ENCODE peak calls at places on chromosomes 12 and 14, in seven cellular contexts. J, T, W, H, O, G and E are unnamed samples.

GRCh38 chr12:31599053-31599452 is 8.1 kb upstream of the DENND5B start:
- DNase-seq in H (no peak), J (no peak), T (peak; percentile 73), W (no peak), O (no peak), G (no peak), E (no peak)

GRCh38 chr12:34346372-34347034 is 324.2 kb downstream of the ALG10 start:
- DNase-seq in G (no peak), W (no peak), H (no peak), T (no peak), J (no peak), O (no peak), E (no peak)

GRCh38 chr12:70590051-70590450 is 47.2 kb downstream of the PTPRB start:
- DNase-seq in H (peak; percentile 71), O (peak; percentile 5), T (peak; percentile 55), J (peak; percentile 55), W (peak; percentile 79), G (peak; percentile 28), E (peak; percentile 73)

GRCh38 chr12:12039897-12040296 is 30.8 kb upstream of the BCL2L14 start:
- DNase-seq in W (no peak), J (no peak), H (no peak), G (no peak), T (no peak), O (no peak), E (no peak)

GRCh38 chr12:97275261-97276197 is 187.1 kb upstream of the RMST start:
- DNase-seq in H (no peak), G (no peak), W (no peak), O (no peak), T (no peak), J (no peak), E (no peak)

GRCh38 chr12:27818421-27818918 is 38.4 kb upstream of the MANSC4 start:
- DNase-seq in W (no peak), O (no peak), J (no peak), G (no peak), T (no peak), H (no peak), E (no peak)

GRCh38 chr14:55733609-55734008 is 153.6 kb downstream of the KTN1 start:
- DNase-seq in J (no peak), W (no peak), H (no peak), G (no peak), T (no peak), O (no peak), E (no peak)

GRCh38 chr14:73467377-73467776 is 9.0 kb upstream of the NUMB start:
- DNase-seq in T (no peak), H (no peak), G (no peak), W (no peak), O (no peak), J (no peak), E (no peak)

GRCh38 chr14:105315211-105315721 is 718 bp downstream of the PACS2 start:
- DNase-seq in J (peak; percentile 47), W (no peak), G (peak; percentile 32), T (no peak), O (peak; percentile 50), H (peak; percentile 45), E (peak; percentile 27)

GRCh38 chr14:25516838-25517237 is 466.9 kb upstream of the STXBP6 start:
- DNase-seq in T (no peak), W (no peak), O (no peak), H (no peak), J (no peak), G (peak; percentile 40), E (no peak)

GRCh38 chr14:58430156-58430555 is 2.6 kb downstream of the KIAA0586 start:
- DNase-seq in H (no peak), W (no peak), G (no peak), O (no peak), J (peak; percentile 12), T (no peak), E (peak; percentile 94)

GRCh38 chr12:6851921-6852650 is at the start of gene USP5:
- DNase-seq in H (peak; percentile 99), O (peak; percentile 98), J (peak; percentile 100), W (peak; percentile 99), G (peak; percentile 100), T (peak; percentile 100), E (peak; percentile 100)

GRCh38 chr12:122192441-122192840 is 9.5 kb downstream of the LRRC43 start:
- DNase-seq in W (no peak), J (no peak), O (no peak), G (no peak), H (no peak), T (no peak), E (no peak)

GRCh38 chr12:47837190-47838171 is 17.8 kb upstream of the HDAC7 start:
- DNase-seq in O (peak; percentile 45), W (peak; percentile 74), G (peak; percentile 59), H (peak; percentile 59), J (peak; percentile 71), T (peak; percentile 44), E (peak; percentile 74)

GRCh38 chr14:104370256-104370870 is 209.2 kb upstream of the C14orf180 start:
- DNase-seq in G (peak; percentile 92), H (peak; percentile 74), T (no peak), J (no peak), O (no peak), W (peak; percentile 23), E (no peak)

GRCh38 chr12:120757226-120757742 is 31.7 kb downstream of the ACADS start:
- DNase-seq in H (no peak), T (no peak), G (no peak), O (no peak), J (no peak), W (no peak), E (no peak)

GRCh38 chr14:53127832-53128231 is 25.3 kb downstream of the DDHD1 start:
- DNase-seq in G (no peak), W (no peak), H (no peak), T (no peak), J (no peak), O (no peak), E (no peak)

GRCh38 chr12:100127766-100128508 is 14.7 kb downstream of the BLTP3B start:
- DNase-seq in J (peak; percentile 7), H (no peak), T (peak; percentile 79), O (no peak), W (no peak), G (no peak), E (no peak)